ENCODE peak calls at places on chromosomes 7 and 10, in four cellular contexts. H is neuronal stem cell, T is cardiac fibroblast, K is GM03348. S is an unnamed sample.

GRCh38 chr7:108097703-108098102 is 32.5 kb downstream of the LAMB4 start:
- DNase-seq in T (no peak), K (no peak), H (no peak), S (no peak)

GRCh38 chr7:329691-330281 is 39.8 kb downstream of the FOXL3 start:
- DNase-seq in K (no peak), T (no peak), H (no peak), S (no peak)

GRCh38 chr7:105353752-105354328 is 34.9 kb downstream of the SRPK2 start:
- DNase-seq in H (no peak), K (peak), T (peak), S (no peak)

GRCh38 chr10:109327266-109327665 is 596.0 kb downstream of the XPNPEP1 start:
- DNase-seq in H (no peak), K (no peak), T (no peak), S (peak)

GRCh38 chr7:30166155-30166840 is 31.5 kb downstream of the MTURN start:
- DNase-seq in T (no peak), K (no peak), H (no peak), S (no peak)

GRCh38 chr10:230758-231157 is 95.5 kb downstream of the ZMYND11 start:
- DNase-seq in K (no peak), H (no peak), T (no peak), S (no peak)

GRCh38 chr7:80622531-80622930 is 15.9 kb upstream of the CD36 start:
- DNase-seq in H (no peak), T (peak), K (peak), S (peak)

GRCh38 chr10:100645609-100646008 is 99.8 kb upstream of the PAX2 start:
- DNase-seq in T (no peak), H (no peak), K (no peak), S (no peak)

GRCh38 chr7:4129481-4130122 is 552.5 kb upstream of the FOXK1 start:
- DNase-seq in H (no peak), T (no peak), K (no peak), S (no peak)

GRCh38 chr7:87541648-87542047 is 59.0 kb downstream of the ABCB1 start:
- DNase-seq in H (no peak), K (no peak), T (no peak), S (no peak)

GRCh38 chr10:14468022-14468421 is 137.3 kb upstream of the FRMD4A start:
- DNase-seq in T (no peak), K (no peak), H (no peak), S (no peak)

GRCh38 chr7:131726031-131726430 is 169.6 kb upstream of the PODXL start:
- DNase-seq in K (no peak), T (no peak), H (no peak), S (no peak)

GRCh38 chr10:50605280-50606270 is 18.2 kb downstream of the SGMS1 start:
- DNase-seq in H (no peak), K (peak), T (peak), S (peak)